ENCODE peak calls at places on chromosomes 2 and 18, in four cellular contexts. C, Z, X and Q are unnamed samples.
A peak's percentile ranks its signal among the peaks of the same experiment; 100 is the strongest.

GRCh38 chr18:23532848-23533247 is 29.5 kb downstream of the RMC1 start:
- DNase-seq in C (no peak), Z (no peak), X (no peak), Q (no peak)

GRCh38 chr2:20061476-20061875 is 10.0 kb upstream of the LAPTM4A start:
- DNase-seq in C (no peak), Z (no peak), X (no peak), Q (no peak)

GRCh38 chr2:34001557-34001956 is 402.5 kb upstream of the FAM98A start:
- DNase-seq in C (no peak), Z (no peak), X (no peak), Q (no peak)

GRCh38 chr2:200432296-200432695 is 77.6 kb downstream of the KCTD18 start:
- DNase-seq in C (no peak), Z (no peak), X (no peak), Q (no peak)

GRCh38 chr18:26309283-26309682 is 83.0 kb downstream of the TAF4B start:
- DNase-seq in C (no peak), Z (no peak), X (no peak), Q (no peak)

GRCh38 chr18:55781481-55781957 is 193.5 kb upstream of the TCF4 start:
- DNase-seq in C (no peak), Z (no peak), X (peak; percentile 54), Q (peak; percentile 70)

GRCh38 chr2:138534791-138535190 is 33.2 kb downstream of the SPOPL start:
- DNase-seq in C (no peak), Z (no peak), X (no peak), Q (no peak)

GRCh38 chr2:26412091-26412673 is 10.5 kb downstream of the DRC1 start:
- DNase-seq in C (peak; percentile 45), Z (peak; percentile 37), X (peak; percentile 92), Q (no peak)

GRCh38 chr18:36179562-36180334 is 7.5 kb upstream of the MOCOS start:
- DNase-seq in C (no peak), Z (no peak), X (peak; percentile 72), Q (no peak)

GRCh38 chr2:54644236-54644635 is 79.2 kb upstream of the EML6 start:
- DNase-seq in C (no peak), Z (no peak), X (no peak), Q (no peak)

GRCh38 chr18:75132931-75133525 is 75.9 kb downstream of the PTGR3 start:
- DNase-seq in C (no peak), Z (no peak), X (no peak), Q (no peak)

GRCh38 chr2:95348609-95349567 is 51.7 kb downstream of the KCNIP3 start:
- DNase-seq in C (no peak), Z (no peak), X (no peak), Q (no peak)

GRCh38 chr18:24219561-24220317 is 80.9 kb downstream of the CABYR start:
- DNase-seq in C (no peak), Z (no peak), X (no peak), Q (no peak)

GRCh38 chr18:68714707-68715496 is at the start of gene TMX3:
- DNase-seq in C (peak; percentile 89), Z (peak; percentile 82), X (peak; percentile 94), Q (peak; percentile 92)

GRCh38 chr2:222052934-222053367 is 245.8 kb downstream of the PAX3 start:
- DNase-seq in C (no peak), Z (no peak), X (no peak), Q (peak; percentile 82)

GRCh38 chr2:121860033-121860810 is 104.8 kb downstream of the TSN start:
- DNase-seq in C (no peak), Z (no peak), X (no peak), Q (no peak)

GRCh38 chr2:181235683-181236459 is 221.3 kb upstream of the ITGA4 start:
- DNase-seq in C (no peak), Z (peak; percentile 82), X (no peak), Q (no peak)

GRCh38 chr2:27184115-27184514 is 27.7 kb upstream of the ATRAID start:
- DNase-seq in C (peak; percentile 43), Z (no peak), X (no peak), Q (no peak)

GRCh38 chr2:110858135-110858737 is 125.9 kb downstream of the ACOXL start:
- DNase-seq in C (no peak), Z (peak; percentile 69), X (no peak), Q (no peak)

GRCh38 chr2:1748176-1748740 is 3.9 kb upstream of the PXDN start:
- DNase-seq in C (no peak), Z (no peak), X (no peak), Q (no peak)

GRCh38 chr2:26640331-26640745 is 828 bp downstream of the CIB4 start:
- DNase-seq in C (peak; percentile 18), Z (no peak), X (no peak), Q (peak; percentile 29)

GRCh38 chr2:8719528-8719927 is 37.7 kb downstream of the ID2 start:
- DNase-seq in C (no peak), Z (no peak), X (no peak), Q (no peak)

GRCh38 chr2:179850188-179850587 is 11.2 kb downstream of the ZNF385B start:
- DNase-seq in C (peak; percentile 5), Z (no peak), X (no peak), Q (no peak)

GRCh38 chr2:206435738-206436137 is 7.6 kb upstream of the ADAM23 start:
- DNase-seq in C (peak; percentile 33), Z (no peak), X (no peak), Q (no peak)

GRCh38 chr2:23028106-23028505 is 356.9 kb upstream of the KLHL29 start:
- DNase-seq in C (peak; percentile 21), Z (no peak), X (no peak), Q (no peak)

GRCh38 chr2:160221391-160222276 is 21.6 kb upstream of the ITGB6 start:
- DNase-seq in C (peak; percentile 61), Z (no peak), X (no peak), Q (no peak)

GRCh38 chr2:191321861-191322662 is 76.9 kb downstream of the MYO1B start:
- DNase-seq in C (no peak), Z (no peak), X (no peak), Q (peak; percentile 71)

GRCh38 chr2:40844353-40845277 is 392.7 kb upstream of the SLC8A1 start:
- DNase-seq in C (peak; percentile 41), Z (no peak), X (peak; percentile 1), Q (peak; percentile 14)

GRCh38 chr2:96729748-96730147 is 10.1 kb downstream of the LMAN2L start:
- DNase-seq in C (no peak), Z (no peak), X (no peak), Q (no peak)

GRCh38 chr2:183021613-183022012 is 16.6 kb downstream of the NCKAP1 start:
- DNase-seq in C (no peak), Z (no peak), X (no peak), Q (no peak)

GRCh38 chr2:217919781-217920351 is 82.9 kb downstream of the TNS1 start:
- DNase-seq in C (no peak), Z (no peak), X (no peak), Q (no peak)

GRCh38 chr18:25420091-25420490 is 68.1 kb upstream of the ZNF521 start:
- DNase-seq in C (no peak), Z (no peak), X (no peak), Q (no peak)

GRCh38 chr18:65768379-65768778 is 17.6 kb downstream of the CDH7 start:
- DNase-seq in C (peak; percentile 30), Z (no peak), X (peak; percentile 3), Q (no peak)

GRCh38 chr2:102346381-102347130 is 9.0 kb upstream of the IL18R1 start:
- DNase-seq in C (no peak), Z (no peak), X (no peak), Q (no peak)
- TF ChIP-seq ETV6 in C (no peak), Z (no peak), X (no peak), Q (no peak)

GRCh38 chr2:239910404-239910803 is 114.7 kb downstream of the NDUFA10 start:
- DNase-seq in C (no peak), Z (no peak), X (no peak), Q (no peak)
- TF ChIP-seq ETV6 in C (no peak), Z (no peak), X (no peak), Q (no peak)

GRCh38 chr2:241689306-241689705 is 2.7 kb upstream of the DTYMK start:
- DNase-seq in C (no peak), Z (no peak), X (no peak), Q (no peak)

GRCh38 chr2:241695676-241696075 is 6.2 kb upstream of the ING5 start:
- DNase-seq in C (no peak), Z (no peak), X (no peak), Q (no peak)

GRCh38 chr2:241686649-241687425 is at the start of gene DTYMK:
- DNase-seq in C (peak; percentile 94), Z (peak; percentile 74), X (peak; percentile 93), Q (peak; percentile 90)

GRCh38 chr2:241690202-241690717 is 3.6 kb upstream of the DTYMK start:
- DNase-seq in C (no peak), Z (no peak), X (no peak), Q (no peak)

GRCh38 chr2:241692448-241692847 is 5.8 kb upstream of the DTYMK start:
- DNase-seq in C (no peak), Z (no peak), X (no peak), Q (no peak)
- TF ChIP-seq ETV6 in C (no peak), Z (no peak), X (no peak), Q (no peak)

DNA sequence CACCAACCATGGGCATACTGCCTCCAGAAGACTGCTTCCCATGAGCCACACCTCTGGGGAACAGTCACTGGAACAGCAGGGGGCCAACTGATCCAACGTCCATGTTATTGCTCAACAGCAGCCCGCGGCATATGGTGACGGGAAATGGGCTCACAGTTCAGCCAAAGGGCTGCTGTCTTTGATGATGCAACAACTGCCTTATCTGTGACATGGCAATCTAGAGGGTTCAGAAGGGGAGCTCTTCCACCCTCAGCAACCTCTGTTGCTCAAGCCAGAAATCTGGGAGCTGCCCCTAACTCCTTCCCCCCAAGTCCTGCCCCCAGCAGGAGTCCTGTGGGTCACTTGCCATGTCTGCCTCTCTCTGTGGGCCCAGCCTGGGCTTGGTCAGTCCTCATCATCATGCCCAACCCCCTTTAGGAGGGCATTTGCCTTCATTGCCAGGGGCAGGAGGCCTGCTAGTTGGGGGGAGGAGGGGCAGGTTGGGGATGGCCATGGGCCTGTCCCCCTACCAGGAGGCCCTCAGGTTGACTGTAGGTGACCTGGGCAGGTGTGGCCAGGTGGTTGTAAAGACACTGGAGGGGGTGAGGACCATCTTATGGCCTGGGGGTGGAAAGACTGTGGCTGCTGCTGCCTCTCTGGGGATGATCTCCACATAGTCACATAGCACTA is 212.9 kb downstream of the CYP26B1 start:
- DNase-seq in C (no peak), Z (no peak), X (peak; percentile 23), Q (no peak)
- TF ChIP-seq ETV6 in C (no peak), Z (no peak), X (no peak), Q (no peak)

GRCh38 chr18:69757733-69758132 is 189.9 kb downstream of the CD226 start:
- DNase-seq in C (no peak), Z (no peak), X (no peak), Q (no peak)
- TF ChIP-seq ETV6 in C (no peak), Z (no peak), X (no peak), Q (no peak)

DNA sequence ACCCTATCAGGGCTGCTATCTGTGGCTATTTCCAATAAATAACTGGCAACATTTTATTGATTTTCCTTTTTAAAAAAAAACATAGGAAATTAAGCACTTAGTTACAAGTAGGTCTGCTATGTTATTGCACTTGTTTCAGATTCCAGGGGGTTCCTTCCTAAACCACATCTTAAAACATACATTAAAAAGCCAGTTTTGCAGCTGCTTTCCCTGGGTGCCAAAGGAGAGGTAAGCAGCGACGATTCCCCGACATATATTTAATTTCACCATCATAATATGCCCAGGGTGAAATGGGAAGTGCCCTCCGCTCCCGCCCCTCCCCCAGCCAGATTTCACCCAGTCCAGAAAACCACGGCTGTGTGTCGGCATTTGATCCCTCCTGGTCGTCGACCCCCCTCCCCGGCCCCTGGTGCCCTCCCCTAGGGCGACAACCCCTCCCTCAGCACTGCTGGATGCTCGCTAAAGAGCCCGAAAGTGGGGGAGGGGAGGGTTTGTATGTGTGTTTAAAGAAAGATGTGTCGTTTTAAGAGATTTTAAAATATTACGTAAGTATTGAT is 3.1 kb upstream of the BCL11A start:
- DNase-seq in C (no peak), Z (no peak), X (no peak), Q (no peak)
- TF ChIP-seq ETV6 in C (no peak), Z (no peak), X (no peak), Q (no peak)